ENCODE peak calls at places on chromosome 19, in five cellular contexts. F is CD4-positive, alpha-beta T cell; R is suprapubic skin; A is AG04449; W is endodermal cell. E is an unnamed sample.
A peak's percentile ranks its signal among the peaks of the same experiment; 100 is the strongest.

GRCh38 chr19:33232656-33233055 is 7.0 kb upstream of the SLC7A10 start:
- DNase-seq in F (no peak), R (no peak), A (no peak), W (no peak), E (no peak)

GRCh38 chr19:41531438-41532311 is 44.3 kb upstream of the CEACAM21 start:
- DNase-seq in F (peak; percentile 83), R (peak; percentile 89), A (no peak), W (no peak), E (no peak)

GRCh38 chr19:35977446-35978222 is 17.4 kb upstream of the SDHAF1 start:
- DNase-seq in F (no peak), R (no peak), A (no peak), W (peak; percentile 94), E (no peak)

GRCh38 chr19:28482221-28482620 is 730.7 kb downstream of the UQCRFS1 start:
- DNase-seq in F (no peak), R (no peak), A (no peak), W (peak; percentile 78), E (no peak)

GRCh38 chr19:44608391-44608821 is 5.0 kb upstream of the IGSF23 start:
- DNase-seq in F (no peak), R (no peak), A (peak; percentile 4), W (no peak), E (no peak)

GRCh38 chr19:14339741-14340140 is 41.5 kb upstream of the ADGRE5 start:
- DNase-seq in F (no peak), R (no peak), A (no peak), W (no peak), E (no peak)

GRCh38 chr19:49061445-49061844 is 3.2 kb downstream of the NTF4 start:
- DNase-seq in F (no peak), R (no peak), A (no peak), W (no peak), E (no peak)

GRCh38 chr19:43430142-43430710 is 15.5 kb downstream of the TEX101 start:
- DNase-seq in F (no peak), R (no peak), A (no peak), W (peak; percentile 78), E (no peak)

GRCh38 chr19:50842130-50842529 is 8.8 kb upstream of the KLK15 start:
- DNase-seq in F (no peak), R (no peak), A (no peak), W (no peak), E (no peak)

GRCh38 chr19:37551123-37551993 is 43.2 kb downstream of the ZNF571 start:
- DNase-seq in F (no peak), R (no peak), A (no peak), W (peak; percentile 50), E (no peak)

GRCh38 chr19:4473708-4474503 is 1.8 kb downstream of the HDGFL2 start:
- DNase-seq in F (no peak), R (no peak), A (no peak), W (peak; percentile 71), E (no peak)

GRCh38 chr19:16901491-16902175 is 12.8 kb downstream of the F2RL3 start:
- DNase-seq in F (no peak), R (no peak), A (no peak), W (no peak), E (no peak)

GRCh38 chr19:7694499-7694898 is 7.4 kb downstream of the FCER2 start:
- DNase-seq in F (no peak), R (no peak), A (no peak), W (no peak), E (no peak)

GRCh38 chr19:5691930-5692784 is 2.1 kb downstream of the RPL36 start:
- DNase-seq in F (no peak), R (no peak), A (no peak), W (peak; percentile 55), E (no peak)

DNA sequence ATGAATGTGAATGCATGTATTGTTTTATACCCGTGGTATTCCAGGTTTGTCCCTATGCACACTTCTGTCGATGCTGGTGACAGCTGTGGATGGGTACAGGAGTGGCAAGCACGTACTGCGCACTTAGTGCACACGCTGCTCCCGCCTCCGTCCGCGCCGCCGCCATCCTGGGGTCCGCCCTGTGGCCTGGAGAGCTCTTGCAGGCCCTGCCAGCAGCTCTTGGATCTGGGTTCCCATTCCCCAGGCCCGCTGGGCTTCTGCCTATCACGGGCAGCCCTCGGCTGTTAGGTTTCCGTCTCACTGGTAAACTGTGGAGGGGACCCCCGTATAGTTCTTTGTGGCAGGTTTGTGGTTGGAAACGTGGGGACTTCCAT is 4.0 kb downstream of the GNA11 start:
- DNase-seq in F (no peak), R (no peak), A (no peak), W (no peak), E (no peak)
- TF ChIP-seq CTCF in F (no peak), R (no peak), A (no peak), W (peak; percentile 18), E (no peak)

GRCh38 chr19:24033308-24033961 is 53.6 kb upstream of the ZNF254 start:
- DNase-seq in F (peak; percentile 65), R (peak; percentile 94), A (peak; percentile 64), W (peak; percentile 97), E (peak; percentile 87)
- TF ChIP-seq CTCF in F (no peak), R (no peak), A (no peak), W (peak; percentile 38), E (no peak)

GRCh38 chr19:38839816-38840582 is 8.4 kb upstream of the ECH1 start:
- DNase-seq in F (no peak), R (no peak), A (no peak), W (no peak), E (no peak)

GRCh38 chr19:38837304-38837626 is 5.7 kb upstream of the ECH1 start:
- DNase-seq in F (no peak), R (no peak), A (no peak), W (peak; percentile 46), E (no peak)

GRCh38 chr19:38837656-38838121 is 6.1 kb upstream of the ECH1 start:
- DNase-seq in F (no peak), R (no peak), A (no peak), W (no peak), E (no peak)

GRCh38 chr19:38838986-38839761 is 7.6 kb upstream of the ECH1 start:
- DNase-seq in F (no peak), R (no peak), A (no peak), W (no peak), E (no peak)

DNA sequence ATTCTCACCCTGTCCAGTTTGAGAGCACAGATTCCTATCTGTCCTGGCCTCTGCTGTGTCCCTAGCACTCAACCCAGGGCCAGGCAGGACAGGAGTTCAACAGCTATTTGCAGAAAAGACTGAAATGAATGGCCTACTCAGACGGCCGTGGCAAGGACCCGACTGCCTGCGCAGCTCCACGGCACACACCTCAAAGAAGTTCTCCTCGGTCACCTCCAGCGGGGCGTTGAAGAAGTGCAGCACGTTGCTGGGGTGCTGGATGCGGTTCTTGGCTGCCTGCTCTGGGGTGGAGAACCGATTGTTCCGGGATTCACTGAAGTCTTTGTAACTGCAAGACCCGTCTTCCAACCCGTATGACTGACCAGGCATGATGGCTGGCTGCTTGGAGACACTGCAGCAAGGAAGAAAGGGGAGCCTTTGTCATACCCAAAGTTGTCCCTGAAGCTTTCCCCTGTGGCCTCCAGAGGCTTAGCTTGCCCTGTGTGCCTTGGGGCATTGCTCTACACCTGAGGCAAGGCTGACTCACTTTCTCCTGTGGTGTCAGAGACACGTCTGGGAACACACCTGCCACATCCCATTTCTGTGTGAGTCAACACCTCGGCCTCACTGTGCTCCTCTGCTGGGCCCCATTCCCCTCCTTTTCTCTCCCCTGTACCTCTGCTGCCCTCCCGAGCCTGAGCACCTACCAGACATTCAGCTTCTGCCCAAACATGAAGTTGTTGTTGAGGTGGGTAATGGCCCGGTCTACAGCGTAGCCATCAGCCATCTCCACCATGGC is 6.8 kb upstream of the ECH1 start:
- DNase-seq in F (no peak), R (no peak), A (no peak), W (no peak), E (no peak)
- TF ChIP-seq CTCF in F (no peak), R (no peak), A (no peak), W (no peak), E (no peak)

GRCh38 chr19:2173388-2173787 is 9.7 kb downstream of the DOT1L start:
- DNase-seq in F (no peak), R (no peak), A (no peak), W (no peak), E (no peak)

GRCh38 chr19:2173841-2174577 is 10.3 kb downstream of the DOT1L start:
- DNase-seq in F (no peak), R (no peak), A (no peak), W (no peak), E (no peak)

GRCh38 chr19:2170219-2170618 is 6.5 kb downstream of the DOT1L start:
- DNase-seq in F (no peak), R (no peak), A (no peak), W (no peak), E (no peak)

GRCh38 chr19:2170987-2171348 is 7.2 kb downstream of the DOT1L start:
- DNase-seq in F (no peak), R (no peak), A (no peak), W (no peak), E (no peak)

GRCh38 chr19:2171349-2172145 is 7.8 kb downstream of the DOT1L start:
- DNase-seq in F (peak; percentile 39), R (no peak), A (no peak), W (peak; percentile 83), E (no peak)
- TF ChIP-seq CTCF in F (no peak), R (no peak), A (no peak), W (peak; percentile 63), E (peak; percentile 9)

DNA sequence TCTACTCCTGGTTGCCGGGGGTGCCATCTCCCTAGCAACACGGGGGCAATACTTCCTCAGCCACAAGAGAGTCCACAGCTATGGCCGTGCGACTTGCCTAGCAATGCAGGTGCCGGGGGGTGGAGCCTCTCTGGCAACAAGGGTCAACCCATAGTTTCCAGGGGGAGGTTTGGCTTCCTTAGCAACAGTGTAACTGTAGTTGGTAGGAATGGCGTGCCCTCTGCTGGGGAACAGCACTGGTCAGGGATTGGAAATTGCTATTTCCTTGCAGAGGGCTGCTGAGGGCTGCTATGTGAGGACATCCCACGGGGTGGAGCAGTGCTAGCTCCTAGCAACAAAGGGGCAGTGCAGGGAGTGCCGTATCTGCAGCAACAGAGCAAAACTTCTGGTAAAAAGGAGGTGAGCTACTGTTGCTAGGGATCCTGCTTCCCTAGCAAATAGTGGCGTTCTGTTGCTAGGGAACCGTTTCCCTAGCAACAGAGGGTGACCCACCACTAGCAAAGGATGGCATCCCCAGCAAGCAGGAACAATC is 7.0 kb upstream of the TMC4 start:
- DNase-seq in F (no peak), R (no peak), A (no peak), W (peak; percentile 97), E (peak; percentile 79)
- TF ChIP-seq CTCF in F (no peak), R (no peak), A (peak; percentile 34), W (peak; percentile 79), E (peak; percentile 75)

GRCh38 chr19:31232220-31232619 is 117.0 kb downstream of the TSHZ3 start:
- DNase-seq in F (no peak), R (no peak), A (no peak), W (no peak), E (no peak)
- TF ChIP-seq CTCF in F (no peak), R (no peak), A (no peak), W (peak; percentile 73), E (peak; percentile 22)